ENCODE peak calls at places on chromosomes 7 and 10, in seven cellular contexts. H is IMR-90, G is breast epithelium, Q is adrenal gland, R is endothelial cell of umbilical vein, C is stomach, V is gastrocnemius medialis. D is an unnamed sample.

GRCh38 chr10:86123304-86123703 is 243.3 kb downstream of the GRID1 start:
- DNase-seq in V (no peak), G (no peak), Q (no peak), H (no peak), R (no peak), C (no peak), D (no peak)

GRCh38 chr10:110260746-110261477 is 43.8 kb downstream of the SMNDC1 start:
- DNase-seq in G (no peak), Q (no peak), V (no peak), R (no peak), C (no peak), H (peak), D (no peak)

GRCh38 chr10:72466018-72466417 is 111.3 kb upstream of the DNAJB12 start:
- DNase-seq in C (no peak), H (peak), Q (no peak), V (no peak), R (no peak), G (no peak), D (no peak)

GRCh38 chr7:2198206-2198605 is 34.5 kb downstream of the MAD1L1 start:
- DNase-seq in G (no peak), Q (no peak), V (no peak), C (peak), R (no peak), H (no peak), D (no peak)

GRCh38 chr7:139118803-139119485 is 9.4 kb upstream of the ZC3HAV1 start:
- DNase-seq in V (no peak), C (no peak), H (peak), G (no peak), Q (no peak), R (no peak), D (no peak)

GRCh38 chr10:11163990-11164805 is 146.5 kb downstream of the CELF2 start:
- DNase-seq in V (no peak), G (no peak), R (no peak), C (no peak), Q (no peak), H (no peak), D (no peak)

GRCh38 chr7:98982686-98983085 is 104.4 kb downstream of the TRRAP start:
- DNase-seq in H (no peak), R (no peak), G (no peak), V (no peak), C (no peak), Q (peak), D (no peak)

GRCh38 chr10:72171175-72171630 is 44.6 kb upstream of the ANAPC16 start:
- DNase-seq in Q (peak), G (peak), C (peak), H (peak), R (peak), V (no peak), D (no peak)

GRCh38 chr7:37323912-37324430 is 124.7 kb downstream of the ELMO1 start:
- DNase-seq in H (no peak), G (no peak), C (no peak), R (no peak), V (no peak), Q (no peak), D (no peak)

GRCh38 chr7:105800442-105800841 is 76.0 kb downstream of the ATXN7L1 start:
- DNase-seq in Q (no peak), C (no peak), V (no peak), G (no peak), R (no peak), H (peak), D (no peak)

GRCh38 chr10:83725567-83725966 is 413.7 kb upstream of the GHITM start:
- DNase-seq in G (no peak), H (no peak), R (no peak), C (no peak), Q (no peak), V (no peak), D (no peak)

GRCh38 chr7:144854839-144855424 is 19.1 kb upstream of the TPK1 start:
- DNase-seq in Q (no peak), G (no peak), H (no peak), C (no peak), R (peak), V (no peak), D (no peak)

GRCh38 chr7:94375713-94376112 is 19.0 kb upstream of the COL1A2 start:
- DNase-seq in R (peak), V (no peak), C (no peak), H (peak), Q (no peak), G (no peak), D (peak)

GRCh38 chr10:12388671-12389070 is 39.3 kb downstream of the CAMK1D start:
- DNase-seq in G (no peak), H (no peak), C (no peak), Q (peak), R (no peak), V (no peak), D (no peak)

DNA sequence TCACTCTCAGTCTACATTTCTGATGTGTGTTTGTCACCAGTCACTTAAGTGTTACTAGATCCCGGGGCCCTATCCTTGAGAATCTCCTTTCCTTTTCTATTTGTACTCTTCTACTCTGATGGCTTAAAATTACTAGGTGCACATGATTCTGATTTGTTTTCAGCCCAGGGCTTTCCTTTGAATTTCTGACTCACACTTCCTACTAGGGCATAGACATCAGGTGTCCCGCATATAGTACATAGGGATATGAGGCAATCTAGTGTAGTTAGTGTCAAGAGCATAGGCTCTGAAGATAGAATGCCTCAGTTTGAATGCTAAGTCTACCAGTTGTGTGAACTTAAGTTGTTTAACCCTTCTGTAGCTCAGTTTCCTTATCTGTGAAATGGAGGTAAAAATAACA is 49.4 kb upstream of the LRRN3 start:
- DNase-seq in G (no peak), V (no peak), Q (no peak), C (no peak), H (peak), R (peak), D (no peak)
- TF ChIP-seq POLR2A in G (no peak), V (no peak), Q (no peak), C (no peak), H (no peak), R (no peak), D (no peak)

DNA sequence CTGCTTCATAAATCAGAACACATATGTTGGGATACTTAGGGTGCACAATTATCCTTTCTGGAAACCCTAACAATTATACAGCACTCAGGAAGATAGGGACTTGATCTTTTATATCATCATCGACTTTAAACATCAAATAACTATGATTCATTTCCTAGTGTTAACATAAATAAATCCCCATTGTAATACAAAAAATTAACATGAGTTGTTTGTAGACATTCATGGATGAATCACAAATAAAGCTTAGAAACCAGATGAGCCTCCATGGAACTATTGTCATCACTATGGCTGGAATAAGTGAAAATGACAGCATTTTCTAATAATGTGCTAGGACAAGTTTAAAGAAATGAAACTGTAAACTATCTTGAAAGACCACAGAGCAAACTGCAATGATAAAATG is 821.7 kb downstream of the GATA3 start:
- DNase-seq in C (no peak), G (no peak), Q (no peak), R (no peak), V (no peak), H (no peak), D (no peak)
- TF ChIP-seq CTCF in C (no peak), G (no peak), Q (no peak), R (no peak), V (no peak), H (no peak), D (no peak)

DNA sequence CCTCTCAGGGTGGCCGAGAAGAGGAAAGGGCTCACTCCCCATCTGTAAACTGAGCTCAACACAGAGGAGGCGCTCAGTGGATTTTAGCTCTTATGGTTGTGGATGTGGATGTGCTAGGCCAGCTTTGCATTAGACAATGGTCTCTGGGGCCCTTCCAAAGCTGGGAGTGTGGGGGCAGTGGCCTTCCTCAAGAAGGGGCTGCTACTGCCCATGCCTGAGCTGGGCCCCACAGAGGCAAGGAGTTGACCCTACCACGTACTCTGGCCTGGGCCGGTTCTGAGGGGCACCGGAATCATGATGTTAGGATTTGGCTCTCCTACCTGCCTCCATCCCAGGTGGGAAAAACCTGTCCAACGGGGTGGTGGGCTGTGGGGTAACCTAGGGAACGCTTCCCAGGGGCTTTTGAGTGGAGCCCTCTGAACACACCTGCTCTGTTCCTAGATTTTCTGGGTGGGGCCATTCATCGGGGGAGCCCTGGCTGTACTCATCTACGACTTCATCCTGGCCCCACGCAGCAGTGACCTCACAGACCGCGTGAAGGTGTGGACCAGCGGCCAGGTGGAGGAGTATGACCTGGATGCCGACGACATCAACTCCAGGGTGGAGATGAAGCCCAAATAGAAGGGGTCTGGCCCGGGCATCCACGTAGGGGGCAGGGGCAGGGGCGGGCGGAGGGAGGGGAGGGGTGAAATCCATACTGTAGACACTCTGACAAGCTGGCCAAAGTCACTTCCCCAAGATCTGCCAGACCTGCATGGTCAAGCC is 11.5 kb downstream of the AQP1 start:
- DNase-seq in C (peak), H (no peak), R (no peak), G (peak), V (peak), Q (peak), D (peak)
- TF ChIP-seq POLR2A in C (no peak), H (no peak), R (no peak), G (no peak), V (no peak), Q (no peak), D (no peak)

GRCh38 chr7:158325530-158326381 is 261.9 kb downstream of the PTPRN2 start:
- DNase-seq in C (peak), G (peak), Q (peak), V (no peak), H (no peak), R (no peak), D (no peak)

GRCh38 chr7:158327012-158327411 is 260.6 kb downstream of the PTPRN2 start:
- DNase-seq in H (no peak), C (no peak), V (no peak), R (no peak), G (no peak), Q (no peak), D (no peak)

GRCh38 chr7:158328376-158329013 is 259.1 kb downstream of the PTPRN2 start:
- DNase-seq in Q (no peak), C (no peak), H (no peak), G (no peak), R (no peak), V (no peak), D (no peak)

GRCh38 chr7:158329014-158329610 is 258.5 kb downstream of the PTPRN2 start:
- DNase-seq in Q (no peak), C (no peak), G (no peak), R (no peak), V (no peak), H (no peak), D (no peak)

GRCh38 chr7:158327571-158328180 is 259.9 kb downstream of the PTPRN2 start:
- DNase-seq in V (no peak), C (no peak), Q (no peak), R (no peak), G (no peak), H (no peak), D (no peak)
- TF ChIP-seq CTCF in V (no peak), C (no peak), Q (no peak), R (no peak), G (no peak), H (no peak), D (no peak)

DNA sequence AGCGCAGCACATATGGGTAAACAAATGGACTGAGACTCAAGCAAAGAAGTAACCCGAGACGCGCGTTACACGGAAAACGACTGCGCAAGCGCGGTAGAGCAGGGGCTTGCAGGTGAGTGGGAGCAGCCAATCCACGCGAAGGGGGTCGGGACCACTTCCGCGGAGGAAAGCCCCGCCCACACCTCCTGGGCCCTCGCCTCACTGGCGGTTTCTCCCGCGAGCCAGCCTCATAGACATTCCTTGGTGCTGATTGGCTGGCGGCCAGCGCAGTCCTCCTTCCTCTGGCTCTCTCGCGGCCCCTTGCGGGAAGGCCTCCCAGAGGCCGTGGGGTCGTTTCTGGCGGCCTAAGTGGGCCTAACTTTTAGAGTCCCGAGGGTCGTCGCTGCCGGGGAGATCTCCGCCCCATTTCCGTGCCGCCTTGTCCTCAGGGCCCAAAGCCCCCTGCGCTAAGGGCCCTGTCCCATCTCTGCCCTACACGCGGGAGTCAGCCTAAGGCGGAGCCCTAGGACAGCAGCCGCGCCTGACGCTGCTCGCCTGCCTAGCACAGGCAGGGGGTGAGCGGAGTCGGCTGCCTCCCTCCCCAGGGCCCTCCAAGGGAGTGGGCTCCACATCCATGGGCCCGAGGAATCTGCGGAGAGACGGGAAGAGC is 9.1 kb upstream of the FXYD4 start:
- DNase-seq in Q (peak), V (peak), H (peak), R (peak), G (peak), C (peak), D (peak)
- TF ChIP-seq POLR2A in Q (peak), V (no peak), H (no peak), R (no peak), G (no peak), C (no peak), D (peak)